ENCODE peak calls at places on chromosomes 3 and 15, in four cellular contexts. J is A549, K is GM12878, E is HepG2. T is an unnamed sample.

GRCh38 chr3:161770532-161771386 is 274.2 kb downstream of the OTOL1 start:
- DNase-seq in J (no peak), K (peak), E (no peak), T (no peak)

GRCh38 chr15:78763796-78764241 is 47.4 kb downstream of the ADAMTS7 start:
- DNase-seq in J (no peak), E (no peak), K (no peak), T (no peak)

GRCh38 chr15:76945494-76945893 is 13.9 kb downstream of the RCN2 start:
- DNase-seq in J (no peak), K (no peak), E (no peak), T (no peak)

GRCh38 chr3:171813897-171814460 is 3.7 kb upstream of the PLD1 start:
- DNase-seq in E (no peak), J (no peak), K (peak), T (no peak)

GRCh38 chr3:158267015-158267414 is 157.1 kb downstream of the RSRC1 start:
- DNase-seq in K (no peak), E (no peak), J (no peak), T (no peak)

GRCh38 chr15:68599560-68600071 is 20.8 kb downstream of the CORO2B start:
- DNase-seq in J (no peak), K (no peak), E (no peak), T (peak)

GRCh38 chr15:65365229-65365628 is 12.6 kb downstream of the IGDCC3 start:
- DNase-seq in E (peak), J (no peak), K (no peak), T (no peak)

GRCh38 chr3:30354513-30354912 is 251.9 kb upstream of the TGFBR2 start:
- DNase-seq in E (no peak), K (no peak), J (no peak), T (no peak)

GRCh38 chr3:45992133-45992729 is 3.4 kb downstream of the FYCO1 start:
- DNase-seq in K (no peak), J (no peak), E (no peak), T (no peak)

GRCh38 chr15:50997371-50998051 is 89.0 kb downstream of the AP4E1 start:
- DNase-seq in K (no peak), J (no peak), E (no peak), T (no peak)

GRCh38 chr3:43221076-43221475 is 65.3 kb upstream of the SNRK start:
- DNase-seq in K (no peak), J (no peak), E (no peak), T (no peak)

GRCh38 chr3:192887047-192887446 is 30.6 kb downstream of the MB21D2 start:
- DNase-seq in K (no peak), J (peak), E (peak), T (no peak)

GRCh38 chr3:62164196-62164595 is 209.2 kb downstream of the FEZF2 start:
- DNase-seq in K (no peak), E (no peak), J (no peak), T (no peak)

GRCh38 chr3:108940568-108941285 is 13.0 kb downstream of the GUCA1C start:
- DNase-seq in J (no peak), K (no peak), E (peak), T (no peak)

GRCh38 chr3:181969925-181970324 is 258.2 kb downstream of the SOX2 start:
- DNase-seq in E (no peak), J (no peak), K (no peak), T (no peak)

GRCh38 chr15:45386420-45386819 is 8.1 kb upstream of the GATM start:
- DNase-seq in J (no peak), E (peak), K (no peak), T (no peak)

GRCh38 chr3:98542623-98543022 is 10.8 kb downstream of the GPR15 start:
- DNase-seq in E (no peak), J (no peak), K (no peak), T (no peak)

GRCh38 chr15:38564557-38565286 is at the start of gene RASGRP1:
- DNase-seq in K (no peak), J (peak), E (peak), T (peak)

GRCh38 chr3:186953011-186953487 is 22.7 kb downstream of the ST6GAL1 start:
- DNase-seq in E (no peak), K (no peak), J (no peak), T (no peak)

GRCh38 chr3:171876651-171877272 is 33.6 kb downstream of the TMEM212 start:
- DNase-seq in E (no peak), K (no peak), J (peak), T (no peak)

GRCh38 chr3:55692958-55693558 is 206.0 kb upstream of the WNT5A start:
- DNase-seq in E (no peak), K (no peak), J (no peak), T (peak)

GRCh38 chr3:68972358-68972979 is 40.1 kb upstream of the TAFA4 start:
- DNase-seq in E (peak), J (peak), K (no peak), T (peak)

GRCh38 chr3:194056731-194057415 is 79.1 kb upstream of the HES1 start:
- DNase-seq in E (no peak), K (no peak), J (no peak), T (no peak)

GRCh38 chr3:194961555-194961954 is 275.9 kb downstream of the FAM43A start:
- DNase-seq in E (no peak), J (no peak), K (no peak), T (no peak)

GRCh38 chr3:65550137-65550536 is 488.6 kb downstream of the MAGI1 start:
- DNase-seq in E (no peak), J (no peak), K (no peak), T (no peak)

GRCh38 chr3:65545429-65545828 is 493.3 kb downstream of the MAGI1 start:
- DNase-seq in K (no peak), E (no peak), J (peak), T (no peak)

GRCh38 chr3:65551945-65552344 is 486.8 kb downstream of the MAGI1 start:
- DNase-seq in E (no peak), J (no peak), K (no peak), T (no peak)

GRCh38 chr3:65549626-65549959 is 489.1 kb downstream of the MAGI1 start:
- DNase-seq in K (no peak), E (no peak), J (no peak), T (no peak)

DNA sequence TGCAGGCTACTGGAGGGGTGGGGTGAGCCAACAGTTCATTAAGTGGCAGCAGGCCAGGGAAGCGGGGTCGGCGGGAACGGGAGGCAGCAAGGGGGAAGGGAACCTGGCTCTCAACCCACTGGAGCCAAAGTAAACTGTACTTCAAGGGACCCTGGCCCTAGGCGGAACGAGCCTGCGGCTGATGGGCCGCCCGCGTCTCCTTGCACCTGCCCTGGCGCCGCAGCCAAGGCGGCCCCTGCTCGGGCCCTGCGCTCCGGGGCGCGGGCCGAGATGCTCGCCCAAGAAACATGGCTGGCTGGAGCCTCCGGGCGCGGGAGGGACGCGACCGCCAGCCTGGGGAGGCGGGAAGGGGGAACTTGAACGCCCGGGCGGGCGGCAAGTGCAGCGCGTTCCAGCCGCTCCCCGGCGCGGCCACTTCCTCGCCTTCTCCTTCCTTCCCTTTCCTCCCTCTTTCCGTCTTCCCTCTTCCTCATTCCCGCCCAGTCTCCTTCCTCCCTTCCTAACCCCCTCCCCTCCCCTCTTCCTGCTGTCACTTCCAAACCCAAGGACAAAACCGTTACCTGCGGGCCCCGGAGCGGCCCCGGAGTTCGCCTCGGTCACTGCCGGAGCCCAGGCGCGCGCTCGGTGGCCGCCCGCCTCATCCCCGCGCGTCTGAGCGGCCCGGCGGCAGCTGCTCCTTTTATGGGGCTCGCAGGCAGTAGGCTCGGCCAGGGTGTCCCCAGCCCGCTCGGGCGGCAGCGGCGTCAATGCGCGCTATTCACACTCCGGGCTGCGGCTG is 489.7 kb downstream of the MAGI1 start:
- DNase-seq in E (peak), J (no peak), K (no peak), T (peak)
- H3K4me2 ChIP-seq in E (peak), J (peak), K (no peak), T (peak)

GRCh38 chr3:65402597-65402996 is 636.1 kb downstream of the MAGI1 start:
- DNase-seq in K (no peak), J (peak), E (no peak), T (no peak)
- TF ChIP-seq PBX3 in K (no peak), J (no peak), E (no peak), T (peak)

DNA sequence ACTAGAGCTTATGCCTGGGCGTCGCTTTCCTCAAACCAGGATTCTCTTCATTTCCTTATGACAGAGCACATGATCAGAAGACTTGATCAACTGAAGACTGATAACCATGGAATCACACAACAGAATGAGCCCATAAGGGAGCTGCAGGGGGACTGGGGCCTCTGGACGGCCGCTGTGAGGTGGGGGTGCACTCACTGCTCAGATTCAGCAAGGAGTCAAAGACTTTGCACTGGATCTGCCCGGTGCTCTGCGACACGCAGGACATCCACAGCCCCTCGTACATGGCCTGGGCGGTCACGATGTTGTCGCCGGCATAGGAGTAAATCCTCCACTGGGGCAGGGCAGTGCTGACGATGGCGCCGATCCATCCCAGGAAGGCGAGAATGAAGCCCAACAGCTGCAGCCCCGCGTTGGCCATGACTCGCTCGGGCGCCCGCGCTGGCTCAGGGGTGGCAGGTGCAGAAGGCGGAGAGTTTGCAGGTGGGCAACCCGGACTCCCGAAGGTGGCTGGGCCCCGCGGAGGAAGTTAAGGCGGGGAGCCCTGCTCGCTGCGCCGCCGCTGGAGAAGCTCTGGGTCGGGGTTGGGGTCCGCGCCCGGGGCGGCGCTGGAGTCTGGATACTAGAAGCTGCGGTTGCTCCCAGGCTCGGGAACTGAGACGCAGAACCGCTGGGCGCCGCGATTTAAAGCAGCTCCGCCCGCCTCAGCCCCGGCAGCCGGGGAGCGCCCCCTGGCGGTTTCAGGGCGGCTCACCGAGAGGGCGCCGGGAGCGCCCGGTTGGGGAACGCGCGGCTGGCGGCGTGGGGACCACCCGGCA is at the start of gene CLDN1:
- DNase-seq in J (peak), K (no peak), E (peak), T (peak)
- H3K4me2 ChIP-seq in J (peak), K (peak), E (peak), T (peak)

DNA sequence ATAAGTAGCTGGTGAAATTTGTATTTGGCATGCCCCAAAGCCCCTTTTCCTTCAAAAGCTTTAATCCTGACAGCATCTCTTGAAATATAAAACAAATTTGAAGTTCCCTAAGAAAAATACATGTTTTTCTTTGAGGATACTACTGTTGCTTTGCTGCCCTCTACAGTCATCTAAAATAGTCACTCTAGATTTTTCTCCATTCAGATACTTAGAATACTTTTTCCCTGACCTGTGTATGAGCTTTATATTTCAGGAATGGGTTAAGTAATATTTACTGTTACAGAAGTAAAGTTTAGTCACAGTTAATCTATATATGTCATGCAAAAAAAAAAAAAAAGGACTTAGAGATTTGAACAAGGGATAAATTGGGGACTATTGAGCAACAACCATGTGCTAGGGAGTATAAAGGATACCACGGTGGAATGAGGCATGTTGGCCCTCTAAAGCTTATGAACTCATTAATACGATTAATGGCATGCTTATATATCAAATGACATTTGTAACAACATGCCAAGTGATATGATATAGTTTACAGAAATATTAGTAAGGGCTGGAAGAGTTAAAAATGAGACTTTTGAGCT is 8.8 kb downstream of the NECTIN3 start:
- DNase-seq in E (peak), K (no peak), J (peak), T (peak)
- TF ChIP-seq PBX3 in E (no peak), K (no peak), J (no peak), T (no peak)